ENCODE peak calls at places on chromosomes 11 and 22, in six cellular contexts. M is IMR-90, U is neuronal stem cell, R is H1, G is mesenchymal stem cell, D is H9. O is an unnamed sample.
A peak's percentile ranks its signal among the peaks of the same experiment; 100 is the strongest.

GRCh38 chr11:122173074-122173450 is 57.0 kb upstream of the BLID start:
- DNase-seq in M (no peak), U (no peak), R (no peak), G (no peak), D (no peak), O (no peak)

GRCh38 chr11:15688351-15688792 is 573.6 kb downstream of the INSC start:
- DNase-seq in M (peak; percentile 68), U (no peak), R (no peak), G (peak; percentile 31), D (no peak), O (no peak)

GRCh38 chr11:77106321-77106720 is 3.7 kb downstream of the OMP start:
- DNase-seq in M (no peak), U (no peak), R (no peak), G (no peak), D (no peak), O (no peak)

GRCh38 chr22:49551897-49552659 is 275.6 kb downstream of the BRD1 start:
- DNase-seq in M (no peak), U (no peak), R (no peak), G (no peak), D (no peak), O (no peak)

GRCh38 chr11:15800121-15800800 is 556.1 kb downstream of the SOX6 start:
- DNase-seq in M (peak; percentile 86), U (no peak), R (no peak), G (peak; percentile 86), D (no peak), O (peak; percentile 45)

GRCh38 chr11:64148917-64149617 is 16.8 kb downstream of the MACROD1 start:
- DNase-seq in M (no peak), U (no peak), R (no peak), G (no peak), D (no peak), O (no peak)

GRCh38 chr22:19844423-19845368 is 10.0 kb downstream of the GNB1L start:
- DNase-seq in M (peak; percentile 40), U (no peak), R (peak; percentile 48), G (peak; percentile 13), D (no peak), O (peak; percentile 77)

GRCh38 chr11:70487763-70488162 is 89.4 kb downstream of the CTTN start:
- DNase-seq in M (no peak), U (no peak), R (no peak), G (no peak), D (no peak), O (no peak)

GRCh38 chr11:37595845-37596244 is 997.8 kb upstream of the RAG2 start:
- DNase-seq in M (peak; percentile 8), U (no peak), R (no peak), G (no peak), D (no peak), O (no peak)

GRCh38 chr11:69194396-69194795 is 38.7 kb downstream of the SMIM38 start:
- DNase-seq in M (no peak), U (no peak), R (no peak), G (no peak), D (no peak), O (no peak)

GRCh38 chr22:37077802-37078448 is 26.4 kb downstream of the KCTD17 start:
- DNase-seq in M (peak; percentile 37), U (peak; percentile 57), R (peak; percentile 96), G (peak; percentile 50), D (peak; percentile 73), O (peak; percentile 61)

GRCh38 chr11:14774738-14775137 is 117.3 kb downstream of the CYP2R1 start:
- DNase-seq in M (peak; percentile 3), U (no peak), R (no peak), G (no peak), D (no peak), O (no peak)

GRCh38 chr22:24104307-24105017 is 76.8 kb upstream of the SUSD2 start:
- DNase-seq in M (no peak), U (no peak), R (no peak), G (no peak), D (no peak), O (no peak)

GRCh38 chr22:20009582-20010306 is 6.9 kb downstream of the ARVCF start:
- DNase-seq in M (no peak), U (no peak), R (no peak), G (no peak), D (no peak), O (no peak)

GRCh38 chr11:82969811-82970210 is 68.3 kb downstream of the DDIAS start:
- DNase-seq in M (no peak), U (no peak), R (no peak), G (no peak), D (no peak), O (no peak)

GRCh38 chr11:36478700-36479329 is 31.3 kb downstream of the TRAF6 start:
- DNase-seq in M (peak; percentile 59), U (peak; percentile 45), R (no peak), G (peak; percentile 73), D (no peak), O (no peak)

GRCh38 chr11:59891781-59892181 is 13.2 kb downstream of the OOSP3 start:
- DNase-seq in M (no peak), U (peak; percentile 15), R (peak; percentile 74), G (peak; percentile 67), D (peak; percentile 79), O (no peak)

GRCh38 chr11:61415381-61415780 is 14.4 kb downstream of the CPSF7 start:
- DNase-seq in M (no peak), U (no peak), R (no peak), G (no peak), D (no peak), O (no peak)

GRCh38 chr11:60084866-60085265 is 3.6 kb upstream of the MS4A2 start:
- DNase-seq in M (no peak), U (no peak), R (no peak), G (no peak), D (no peak), O (no peak)

GRCh38 chr22:19271856-19272535 is 19.5 kb downstream of the CLTCL1 start:
- DNase-seq in M (peak; percentile 74), U (no peak), R (peak; percentile 20), G (peak; percentile 12), D (no peak), O (no peak)

GRCh38 chr11:69950120-69950519 is 128.0 kb upstream of the ANO1 start:
- DNase-seq in M (peak; percentile 31), U (no peak), R (peak; percentile 95), G (no peak), D (peak; percentile 85), O (peak; percentile 56)

GRCh38 chr11:6607190-6607635 is 3.6 kb downstream of the ILK start:
- DNase-seq in M (no peak), U (no peak), R (no peak), G (no peak), D (no peak), O (no peak)

GRCh38 chr11:45967506-45967905 is 45.0 kb downstream of the LARGE2 start:
- DNase-seq in M (no peak), U (no peak), R (no peak), G (no peak), D (no peak), O (no peak)

GRCh38 chr11:94521684-94522083 is 9.4 kb downstream of the C11orf97 start:
- DNase-seq in M (no peak), U (no peak), R (no peak), G (no peak), D (peak; percentile 30), O (no peak)

GRCh38 chr11:10654211-10655150 is 39.1 kb downstream of the IRAG1 start:
- DNase-seq in M (peak; percentile 67), U (peak; percentile 32), R (no peak), G (peak; percentile 62), D (no peak), O (peak; percentile 37)

GRCh38 chr11:133832096-133833081 is 12.9 kb downstream of the SPATA19 start:
- DNase-seq in M (no peak), U (no peak), R (peak; percentile 40), G (no peak), D (no peak), O (peak; percentile 65)

GRCh38 chr11:109695696-109696095 is 273.7 kb downstream of the C11orf87 start:
- DNase-seq in M (peak; percentile 10), U (no peak), R (no peak), G (peak; percentile 49), D (no peak), O (no peak)

GRCh38 chr11:109696191-109696897 is 274.4 kb downstream of the C11orf87 start:
- DNase-seq in M (peak; percentile 10), U (no peak), R (no peak), G (peak; percentile 33), D (no peak), O (no peak)

GRCh38 chr11:109698237-109698636 is 276.2 kb downstream of the C11orf87 start:
- DNase-seq in M (no peak), U (no peak), R (no peak), G (no peak), D (no peak), O (no peak)

DNA sequence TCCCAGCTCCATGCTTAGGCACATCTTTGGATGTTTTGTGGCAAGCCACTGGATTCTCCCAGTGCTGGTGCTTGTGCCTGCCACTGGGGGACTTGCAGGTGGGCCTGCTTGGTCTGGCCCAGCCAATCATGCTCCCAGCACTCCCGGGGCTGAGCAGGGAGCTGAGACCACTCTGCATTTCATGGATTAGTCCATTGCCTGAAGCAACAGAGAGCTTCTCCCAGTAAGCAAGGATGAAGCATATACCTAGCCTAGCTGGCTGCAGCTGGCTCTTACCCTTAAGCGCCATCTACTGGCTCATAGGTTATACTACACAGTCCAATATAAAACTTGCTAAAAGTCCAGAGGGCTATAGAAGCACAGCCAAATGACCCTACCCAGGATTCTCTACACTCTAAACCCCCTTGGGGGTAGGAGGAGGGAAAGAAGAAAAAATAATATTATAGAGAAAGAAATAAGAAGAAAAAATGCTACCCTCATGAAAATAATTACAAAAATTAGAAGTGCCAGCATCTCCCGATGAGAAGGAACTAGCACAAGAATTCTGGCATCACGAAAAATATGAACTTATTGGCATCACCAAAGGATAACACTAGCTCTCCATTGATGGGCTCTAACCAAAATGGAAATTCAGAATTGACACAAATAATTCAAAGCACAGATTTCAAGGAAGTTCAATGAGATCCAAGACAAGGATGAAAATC is 275.3 kb downstream of the C11orf87 start:
- DNase-seq in M (peak; percentile 50), U (peak; percentile 18), R (peak; percentile 47), G (peak; percentile 64), D (peak; percentile 68), O (peak; percentile 9)
- H2AFZ ChIP-seq in M (no peak overlapping the region), U (no peak overlapping the region), R (peak overlapping the region; percentile 97), G (no peak overlapping the region), D (no peak overlapping the region), O (no peak overlapping the region)

DNA sequence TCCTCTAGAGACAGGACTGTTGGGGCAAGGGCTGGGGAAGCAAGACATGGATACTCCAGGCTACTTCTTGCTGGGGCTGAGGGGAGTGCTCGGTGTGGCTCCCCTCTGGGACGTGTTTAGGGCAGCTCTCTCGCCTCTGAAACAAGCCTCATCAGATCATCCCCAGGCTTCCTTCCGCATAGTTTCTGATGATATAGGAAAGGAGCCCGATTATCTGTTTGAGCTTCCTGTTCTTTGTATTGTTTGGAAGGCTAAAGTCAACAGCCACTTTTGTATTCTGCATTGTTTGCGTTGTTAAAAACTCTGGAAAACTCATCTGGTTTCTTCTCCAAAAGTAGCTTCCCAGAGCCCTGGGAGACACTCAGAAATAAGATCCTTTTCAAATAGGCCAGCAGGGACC is 18.8 kb downstream of the CD44 start:
- DNase-seq in M (no peak), U (no peak), R (no peak), G (no peak), D (no peak), O (no peak)
- H3K18ac ChIP-seq in M (peak overlapping the region; percentile 4), U (no peak overlapping the region), R (no peak overlapping the region), G (peak overlapping the region; percentile 41), D (no peak overlapping the region), O (no peak overlapping the region)

GRCh38 chr11:99019676-99020075 is 1.1 kb upstream of the CNTN5 start:
- DNase-seq in M (no peak), U (no peak), R (no peak), G (no peak), D (no peak), O (no peak)
- H2AFZ ChIP-seq in M (no peak overlapping the region), U (no peak overlapping the region), R (no peak overlapping the region), G (no peak overlapping the region), D (no peak overlapping the region), O (no peak overlapping the region)

GRCh38 chr11:85912414-85912813 is 57.2 kb downstream of the CCDC83 start:
- DNase-seq in M (no peak), U (no peak), R (no peak), G (no peak), D (no peak), O (no peak)
- H3K18ac ChIP-seq in M (no peak overlapping the region), U (no peak overlapping the region), R (no peak overlapping the region), G (no peak overlapping the region), D (no peak overlapping the region), O (no peak overlapping the region)